ENCODE peak calls at places on chromosomes 1 and 21, in four cellular contexts. D, J, T and M are unnamed samples.
A peak's percentile ranks its signal among the peaks of the same experiment; 100 is the strongest.

GRCh38 chr1:56045477-56045876 is 533.9 kb downstream of the PLPP3 start:
- DNase-seq in D (no peak), J (no peak), T (no peak), M (no peak)

GRCh38 chr1:79375352-79375751 is 368.8 kb upstream of the ADGRL4 start:
- DNase-seq in D (no peak), J (no peak), T (no peak), M (no peak)

GRCh38 chr1:184075040-184076029 is 23.8 kb downstream of the TSEN15 start:
- DNase-seq in D (peak; percentile 39), J (no peak), T (no peak), M (peak; percentile 37)

GRCh38 chr21:16305686-16306085 is 575.9 kb downstream of the USP25 start:
- DNase-seq in D (no peak), J (no peak), T (no peak), M (no peak)

GRCh38 chr1:45340816-45341215 is 576 bp upstream of the MUTYH start:
- DNase-seq in D (peak; percentile 65), J (no peak), T (no peak), M (peak; percentile 39)

GRCh38 chr21:44052830-44053226 is 40.7 kb downstream of the TRAPPC10 start:
- DNase-seq in D (no peak), J (no peak), T (no peak), M (no peak)

GRCh38 chr1:228345201-228345930 is 61.3 kb downstream of the TRIM11 start:
- DNase-seq in D (no peak), J (peak; percentile 8), T (peak; percentile 35), M (no peak)

GRCh38 chr1:24437631-24438396 is 22.2 kb downstream of the NIPAL3 start:
- DNase-seq in D (no peak), J (no peak), T (no peak), M (no peak)

GRCh38 chr1:16396591-16396990 is 29.5 kb downstream of the SZRD1 start:
- DNase-seq in D (no peak), J (no peak), T (no peak), M (no peak)

GRCh38 chr1:68010094-68010493 is 40.3 kb downstream of the DIRAS3 start:
- DNase-seq in D (no peak), J (no peak), T (no peak), M (peak; percentile 11)

GRCh38 chr1:235073331-235073967 is 55.2 kb downstream of the TOMM20 start:
- DNase-seq in D (no peak), J (no peak), T (no peak), M (no peak)

GRCh38 chr1:85267313-85267712 is 7.9 kb upstream of the C1orf52 start:
- DNase-seq in D (no peak), J (no peak), T (no peak), M (no peak)
- TF ChIP-seq TEAD4 in D (no peak), J (no peak), T (no peak), M (no peak)

GRCh38 chr1:153292740-153293479 is 19.8 kb downstream of the PGLYRP3 start:
- DNase-seq in D (no peak), J (no peak), T (peak; percentile 61), M (no peak)
- TF ChIP-seq TEAD4 in D (no peak), J (no peak), T (no peak), M (no peak)

GRCh38 chr1:82759035-82759434 is 958.3 kb downstream of the ADGRL2 start:
- DNase-seq in D (no peak), J (peak; percentile 10), T (no peak), M (no peak)

DNA sequence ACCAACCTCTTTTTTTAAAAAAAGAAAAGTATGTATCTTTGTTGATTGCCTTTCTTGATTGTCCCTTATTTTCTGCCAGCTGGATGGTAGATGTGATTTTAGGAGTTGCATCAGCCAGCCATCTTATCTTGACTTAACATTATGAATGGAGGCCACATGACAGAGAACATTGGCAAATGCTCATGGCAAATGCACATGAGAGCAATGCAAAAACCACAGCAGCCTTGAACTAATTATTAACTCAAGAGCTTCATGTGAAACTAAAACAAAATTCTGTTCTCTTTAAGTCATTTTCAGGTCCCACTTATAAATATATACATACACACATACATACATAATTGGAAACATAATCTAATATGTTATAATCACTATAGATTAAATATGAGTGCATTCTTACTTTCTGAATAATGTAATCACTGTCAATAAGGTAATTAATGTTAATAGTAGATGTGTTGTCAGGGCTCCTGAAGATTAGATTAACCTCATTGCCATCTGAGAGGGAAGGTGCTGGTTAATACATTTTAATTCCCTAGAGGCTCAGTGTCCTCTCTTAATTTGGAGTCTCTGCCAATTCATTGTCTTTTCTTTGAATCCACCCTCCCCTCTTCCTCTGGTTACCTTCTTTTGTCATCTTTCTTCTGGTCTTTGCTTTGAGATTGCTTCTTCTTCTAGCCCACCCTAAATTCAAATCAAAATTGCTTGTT is 962.2 kb downstream of the ADGRL2 start:
- DNase-seq in D (no peak), J (no peak), T (no peak), M (no peak)
- TF ChIP-seq TEAD4 in D (no peak), J (no peak), T (no peak), M (no peak)

GRCh38 chr1:63777965-63778880 is 4.4 kb downstream of the ROR1 start:
- DNase-seq in D (no peak), J (no peak), T (no peak), M (no peak)
- TF ChIP-seq TEAD4 in D (no peak), J (no peak), T (no peak), M (no peak)

GRCh38 chr21:17903029-17903806 is 84.1 kb upstream of the C21orf91 start:
- DNase-seq in D (no peak), J (no peak), T (no peak), M (peak; percentile 44)
- TF ChIP-seq TEAD4 in D (no peak), J (no peak), T (no peak), M (no peak)

DNA sequence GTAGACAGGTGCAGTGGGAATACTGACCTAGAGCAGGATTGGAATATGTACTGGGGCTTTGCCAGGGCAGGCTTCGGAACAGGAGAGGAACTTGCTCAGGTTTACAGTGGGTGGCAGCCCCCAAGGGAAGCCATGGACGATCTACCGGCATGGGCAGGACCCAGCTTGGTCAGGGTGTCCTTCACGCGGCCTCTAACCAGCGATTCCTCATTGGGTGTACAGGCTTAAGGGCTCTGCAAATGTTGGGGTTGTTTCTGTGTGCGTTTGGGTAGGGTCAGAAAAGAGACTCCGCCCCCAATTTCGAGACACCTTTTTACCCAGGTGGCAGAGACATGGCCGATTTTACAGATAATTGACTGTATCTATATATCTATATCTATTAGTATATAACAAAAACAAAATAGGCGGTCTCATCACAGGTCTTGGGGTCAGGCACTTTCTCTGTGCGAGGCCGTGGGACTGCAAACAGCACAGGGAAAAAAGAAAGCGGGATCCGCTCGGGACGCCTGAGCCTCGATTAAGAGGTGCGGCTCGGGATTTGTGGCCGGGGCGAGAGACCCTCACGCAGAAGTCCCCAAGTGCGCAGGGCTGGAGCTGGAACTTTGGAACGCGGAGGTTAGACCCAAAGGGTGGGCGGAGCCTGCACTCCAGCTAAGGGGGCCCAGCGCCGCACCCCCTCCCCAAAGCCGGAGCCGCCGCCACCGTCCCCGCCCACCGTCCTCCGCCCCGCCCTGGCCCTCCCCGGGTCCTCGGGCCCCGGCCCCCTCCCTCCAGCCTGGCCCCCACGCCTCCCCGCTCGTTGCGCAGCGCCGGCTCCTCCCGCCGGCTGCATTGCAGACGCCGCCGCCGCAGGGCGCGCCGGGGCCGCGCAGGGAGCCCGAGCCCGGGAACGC is 67.5 kb upstream of the VAMP3 start:
- DNase-seq in D (peak; percentile 67), J (peak; percentile 78), T (peak; percentile 73), M (peak; percentile 89)
- TF ChIP-seq TEAD4 in D (no peak), J (no peak), T (no peak), M (no peak)